ENCODE peak calls at places on chromosomes 13 and 19, in six cellular contexts. L is fibroblast of lung; I is breast epithelium; U is CD8-positive, alpha-beta memory T cell; F is DND-41; P is lung. G is an unnamed sample.

GRCh38 chr13:51000576-51001260 is 91.1 kb downstream of the RNASEH2B start:
- DNase-seq in L (peak; percentile 80), P (no peak), I (no peak), U (no peak), F (no peak), G (no peak)

GRCh38 chr19:40026597-40026970 is 29.4 kb downstream of the ZNF780B start:
- DNase-seq in I (no peak), L (no peak), P (no peak), F (no peak), U (no peak), G (no peak)

GRCh38 chr19:10424011-10424637 is 3.8 kb downstream of the PDE4A start:
- DNase-seq in F (peak; percentile 78), U (peak; percentile 51), I (peak; percentile 79), P (peak; percentile 77), L (peak; percentile 61), G (no peak)

GRCh38 chr13:60230593-60230992 is 66.9 kb upstream of the DIAPH3 start:
- DNase-seq in F (no peak), U (no peak), L (peak; percentile 9), P (no peak), I (no peak), G (no peak)

GRCh38 chr13:76759877-76760276 is 126.3 kb downstream of the KCTD12 start:
- DNase-seq in I (no peak), U (no peak), P (no peak), L (peak; percentile 6), F (no peak), G (no peak)

GRCh38 chr13:110306340-110306959 is 507 bp downstream of the COL4A1 start:
- DNase-seq in P (no peak), I (no peak), F (no peak), L (peak; percentile 68), U (no peak), G (no peak)

GRCh38 chr13:93603043-93603442 is 376.4 kb downstream of the GPC6 start:
- DNase-seq in L (peak; percentile 94), I (no peak), P (no peak), F (no peak), U (no peak), G (no peak)

GRCh38 chr13:49053899-49054298 is 78.2 kb downstream of the FNDC3A start:
- DNase-seq in I (no peak), L (no peak), U (no peak), F (no peak), P (no peak), G (no peak)

GRCh38 chr19:15779756-15780476 is 7.5 kb upstream of the OR10H5 start:
- DNase-seq in L (no peak), F (no peak), U (no peak), P (peak; percentile 46), I (peak; percentile 60), G (no peak)

GRCh38 chr13:27401210-27401609 is 23.2 kb upstream of the GTF3A start:
- DNase-seq in F (no peak), L (no peak), P (no peak), U (no peak), I (no peak), G (no peak)

GRCh38 chr13:97459215-97459772 is 25.3 kb downstream of the RAP2A start:
- DNase-seq in U (no peak), I (no peak), P (no peak), F (no peak), L (no peak), G (no peak)
- H3K4me1 ChIP-seq in U (peaks cover 12% of the 10 kb centered on the region), I (no peaks in the 10 kb centered on the region), P (peaks cover 14% of the 10 kb centered on the region), F (peaks cover 17% of the 10 kb centered on the region), L (peaks cover 2% of the 10 kb centered on the region), G (no peaks in the 10 kb centered on the region)

DNA sequence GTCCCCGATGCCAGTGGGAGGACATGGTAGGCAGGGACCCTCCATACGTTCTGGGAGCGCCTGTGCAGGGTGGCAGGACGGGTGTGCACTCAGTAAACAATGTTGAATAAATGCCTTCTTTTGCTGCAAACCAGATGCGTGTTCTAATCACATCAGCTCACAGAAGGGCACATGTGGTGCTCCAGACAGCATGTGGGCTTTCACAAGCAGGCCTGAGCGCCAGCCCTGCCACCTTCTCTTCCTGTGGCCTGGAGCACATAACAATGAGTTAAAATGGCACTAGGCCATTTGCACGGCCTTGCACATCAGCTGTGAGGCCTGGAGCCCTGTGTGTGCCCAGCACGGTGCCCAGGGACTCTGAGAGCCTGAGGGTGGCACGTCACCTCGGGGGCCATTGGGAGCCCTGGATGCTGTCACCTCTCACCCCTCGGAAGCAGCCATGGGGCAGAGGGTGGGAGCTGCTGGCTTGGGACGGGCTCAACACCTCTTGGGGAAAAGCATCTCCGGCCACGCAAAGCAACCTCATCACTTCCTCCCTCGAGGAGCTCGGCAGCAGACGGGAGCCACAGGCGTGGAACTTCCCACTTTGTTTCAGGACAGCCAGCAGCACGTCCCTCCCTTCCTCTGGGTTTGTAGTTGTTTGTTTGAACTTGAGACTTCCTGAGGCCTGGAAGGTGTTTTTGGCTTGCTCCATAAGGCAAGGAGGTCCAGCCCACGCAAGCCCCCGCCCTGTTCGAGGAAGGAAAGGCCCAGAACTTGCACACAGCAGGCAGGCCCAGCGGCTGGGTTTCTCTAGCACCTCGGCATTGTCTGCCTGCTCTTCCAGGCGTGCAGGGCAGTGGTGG is 9.8 kb downstream of the MCF2L start:
- DNase-seq in F (no peak), I (no peak), P (no peak), L (no peak), U (no peak), G (no peak)
- H3K27me3 ChIP-seq in F (no peaks in the 10 kb centered on the region), I (no peaks in the 10 kb centered on the region), P (no peaks in the 10 kb centered on the region), L (peaks cover 5% of the 10 kb centered on the region), U (no peaks in the 10 kb centered on the region), G (no peaks in the 10 kb centered on the region)

DNA sequence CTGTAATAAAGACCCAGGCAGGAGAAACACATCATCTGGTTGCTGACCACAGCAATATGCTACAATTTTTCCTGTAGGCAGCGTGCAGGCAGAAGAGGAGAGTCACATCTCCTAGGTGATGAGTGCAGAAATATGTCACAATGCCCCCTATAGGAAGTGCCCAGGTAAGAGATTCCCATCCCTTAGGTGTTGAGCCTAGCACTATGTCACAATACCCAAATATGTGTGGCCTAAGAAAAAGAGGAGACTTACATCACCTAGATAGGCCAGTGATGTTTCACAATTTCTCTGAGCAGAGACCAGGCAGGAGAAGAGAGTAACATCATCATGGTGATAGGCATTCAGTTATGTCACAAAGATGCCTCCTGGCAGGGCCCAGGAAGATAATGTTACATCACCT is 49.4 kb upstream of the ZNF728 start:
- DNase-seq in L (no peak), U (no peak), P (no peak), I (no peak), F (no peak), G (no peak)
- H3K9me3 ChIP-seq in L (no peaks in the 10 kb centered on the region), U (no peaks in the 10 kb centered on the region), P (no peaks in the 10 kb centered on the region), I (no peaks in the 10 kb centered on the region), F (peaks cover 8% of the 10 kb centered on the region), G (peaks cover 7% of the 10 kb centered on the region)

GRCh38 chr13:73173160-73173905 is 114.5 kb downstream of the KLF5 start:
- DNase-seq in L (no peak), I (no peak), U (no peak), F (no peak), P (no peak), G (no peak)

GRCh38 chr13:73177017-73177416 is 118.2 kb downstream of the KLF5 start:
- DNase-seq in I (no peak), L (no peak), F (no peak), U (no peak), P (no peak), G (no peak)

GRCh38 chr13:73174521-73175010 is 115.8 kb downstream of the KLF5 start:
- DNase-seq in U (no peak), L (no peak), P (no peak), I (no peak), F (no peak), G (no peak)

GRCh38 chr13:73179906-73180305 is 121.1 kb downstream of the KLF5 start:
- DNase-seq in U (no peak), L (peak; percentile 21), F (no peak), I (no peak), P (no peak), G (no peak)

DNA sequence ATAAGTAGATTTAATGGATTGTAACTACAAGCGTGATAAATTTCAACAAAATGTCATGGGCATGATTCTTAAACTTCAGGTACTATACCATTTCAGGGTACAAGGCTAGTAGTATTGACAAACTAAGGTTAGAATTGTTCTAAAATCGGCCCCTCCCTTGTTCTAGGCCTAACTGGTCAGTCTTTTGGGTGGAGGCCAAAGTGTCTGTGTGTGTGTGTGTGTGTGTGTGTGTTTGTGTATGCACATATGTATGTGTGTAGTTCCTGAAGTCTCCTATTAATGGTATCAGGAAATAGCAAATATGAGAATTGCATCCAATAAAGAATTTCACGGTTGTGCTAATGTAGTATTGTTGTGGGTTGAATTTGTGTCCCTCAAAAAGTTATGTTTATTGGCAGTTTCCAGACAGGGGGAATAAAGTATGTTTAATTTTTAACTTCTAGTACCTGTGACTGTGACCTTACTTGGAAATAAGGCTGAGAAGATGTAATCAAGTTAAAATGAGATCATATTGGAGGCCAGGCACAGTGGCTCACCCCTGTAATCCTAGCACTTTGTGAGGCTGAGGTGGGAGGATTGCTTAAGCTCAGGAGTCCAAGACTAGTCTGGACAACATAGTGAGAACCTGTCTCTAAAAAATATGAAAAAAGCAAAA is 119.2 kb downstream of the KLF5 start:
- DNase-seq in I (no peak), F (no peak), U (no peak), L (no peak), P (no peak), G (no peak)
- H3K4me1 ChIP-seq in I (no peaks in the 10 kb centered on the region), F (no peaks in the 10 kb centered on the region), U (no peaks in the 10 kb centered on the region), L (no peaks in the 10 kb centered on the region), P (no peaks in the 10 kb centered on the region), G (no peaks in the 10 kb centered on the region)

DNA sequence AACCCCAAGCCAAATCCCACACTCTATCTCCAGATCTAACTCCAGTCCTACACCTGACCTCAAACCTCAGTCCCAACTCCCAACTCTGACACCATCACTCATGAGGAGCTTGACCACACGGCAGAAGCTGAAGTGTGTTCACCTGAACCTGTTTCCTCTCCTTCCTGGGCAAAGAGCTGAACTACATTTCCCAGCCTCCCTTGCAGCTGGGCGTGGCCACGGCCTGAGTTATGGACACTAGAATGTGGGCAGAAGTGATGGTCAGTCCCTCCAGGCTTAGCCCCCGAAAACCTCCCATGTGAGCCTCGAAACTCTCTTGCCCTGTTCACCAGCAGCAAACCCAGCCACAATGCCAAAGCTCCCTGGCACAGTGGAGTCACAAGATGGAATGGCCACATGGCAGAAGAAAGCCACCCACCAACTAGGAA is 19.5 kb upstream of the MEIS3 start:
- DNase-seq in L (no peak), I (no peak), P (no peak), U (no peak), F (no peak), G (no peak)
- H3K27me3 ChIP-seq in L (peaks cover 19% of the 10 kb centered on the region), I (no peaks in the 10 kb centered on the region), P (peaks cover 3% of the 10 kb centered on the region), U (peaks cover 26% of the 10 kb centered on the region), F (no peaks in the 10 kb centered on the region), G (no peaks in the 10 kb centered on the region)

DNA sequence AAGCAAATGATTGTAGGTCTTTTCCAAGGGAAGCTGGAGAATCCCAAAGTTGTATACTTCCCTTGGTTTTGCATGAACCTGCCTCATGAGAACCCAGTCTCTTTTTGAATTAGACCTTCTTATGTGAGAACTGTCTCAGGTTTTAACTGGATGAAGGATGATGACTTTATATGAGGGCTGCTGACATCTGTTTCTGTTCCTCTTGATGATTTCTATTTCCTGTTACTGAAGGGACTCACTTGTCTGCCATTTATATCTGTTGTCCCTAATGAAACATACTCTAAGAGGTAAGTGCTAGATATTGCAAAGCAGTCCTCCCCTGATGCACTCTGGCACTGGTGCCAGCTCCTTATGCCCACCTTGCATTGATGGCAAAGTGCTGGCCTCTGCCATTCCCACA is 33.6 kb downstream of the ERICH4 start:
- DNase-seq in U (no peak), L (no peak), I (no peak), P (no peak), F (no peak), G (no peak)
- H3K9me3 ChIP-seq in U (no peaks in the 10 kb centered on the region), L (no peaks in the 10 kb centered on the region), I (no peaks in the 10 kb centered on the region), P (no peaks in the 10 kb centered on the region), F (no peaks in the 10 kb centered on the region), G (no peaks in the 10 kb centered on the region)

GRCh38 chr19:585551-586110 is 4.0 kb upstream of the HCN2 start:
- DNase-seq in L (no peak), I (no peak), P (no peak), U (no peak), F (no peak), G (no peak)
- H3K4me1 ChIP-seq in L (no peaks in the 10 kb centered on the region), I (peaks cover 7% of the 10 kb centered on the region), P (no peaks in the 10 kb centered on the region), U (peaks cover 16% of the 10 kb centered on the region), F (peaks cover 10% of the 10 kb centered on the region), G (peaks cover 23% of the 10 kb centered on the region)